ENCODE peak calls at places on chromosomes 1 and 21, in six cellular contexts. One of them, this sample, is unnamed. For H3K9me3, the result is how much of the 10 kb centered on the place peaks cover.

GRCh38 chr1:67684526-67685066 is 405 bp upstream of the GADD45A start:
- DNase-seq in SK-N-SH: no peak
- DNase-seq in aorta: no peak
- DNase-seq in neuronal stem cell: no peak
- DNase-seq in MM.1S: no peak
- DNase-seq in lung: no peak
- DNase-seq in this sample: no peak

GRCh38 chr1:154767315-154768240 is 102.5 kb downstream of the KCNN3 start:
- DNase-seq in SK-N-SH: peak
- DNase-seq in lung: no peak
- DNase-seq in neuronal stem cell: no peak
- DNase-seq in aorta: peak
- DNase-seq in MM.1S: no peak
- DNase-seq in this sample: no peak

GRCh38 chr21:42833439-42833815 is 45.9 kb downstream of the WDR4 start:
- DNase-seq in neuronal stem cell: no peak
- DNase-seq in aorta: no peak
- DNase-seq in MM.1S: peak
- DNase-seq in SK-N-SH: peak
- DNase-seq in lung: no peak
- DNase-seq in this sample: peak

GRCh38 chr1:6951536-6951935 is 166.3 kb downstream of the CAMTA1 start:
- DNase-seq in lung: no peak
- DNase-seq in MM.1S: no peak
- DNase-seq in neuronal stem cell: no peak
- DNase-seq in SK-N-SH: no peak
- DNase-seq in aorta: no peak
- DNase-seq in this sample: no peak

GRCh38 chr1:119080586-119080985 is 59.9 kb downstream of the WARS2 start:
- DNase-seq in SK-N-SH: no peak
- DNase-seq in neuronal stem cell: no peak
- DNase-seq in aorta: peak
- DNase-seq in lung: no peak
- DNase-seq in MM.1S: no peak
- DNase-seq in this sample: no peak

GRCh38 chr1:211828584-211829342 is 1.8 kb downstream of the LPGAT1 start:
- DNase-seq in MM.1S: no peak
- DNase-seq in neuronal stem cell: no peak
- DNase-seq in aorta: no peak
- DNase-seq in SK-N-SH: no peak
- DNase-seq in lung: no peak
- DNase-seq in this sample: no peak

GRCh38 chr1:24894002-24894401 is 36.1 kb downstream of the RUNX3 start:
- DNase-seq in neuronal stem cell: no peak
- DNase-seq in MM.1S: no peak
- DNase-seq in lung: no peak
- DNase-seq in aorta: no peak
- DNase-seq in SK-N-SH: no peak
- DNase-seq in this sample: no peak

GRCh38 chr1:240498335-240498734 is 113.6 kb downstream of the GREM2 start:
- DNase-seq in aorta: no peak
- DNase-seq in MM.1S: no peak
- DNase-seq in lung: no peak
- DNase-seq in SK-N-SH: no peak
- DNase-seq in neuronal stem cell: no peak
- DNase-seq in this sample: no peak

GRCh38 chr1:157156058-157156541 is 17.9 kb upstream of the ETV3 start:
- DNase-seq in MM.1S: peak
- DNase-seq in SK-N-SH: peak
- DNase-seq in aorta: peak
- DNase-seq in neuronal stem cell: peak
- DNase-seq in lung: peak
- DNase-seq in this sample: peak

GRCh38 chr1:110310300-110310699 is 28.9 kb upstream of the RBM15 start:
- DNase-seq in MM.1S: no peak
- DNase-seq in aorta: no peak
- DNase-seq in SK-N-SH: no peak
- DNase-seq in neuronal stem cell: no peak
- DNase-seq in lung: no peak
- DNase-seq in this sample: no peak

GRCh38 chr1:179083031-179083345 is 1.1 kb downstream of the TOR3A start:
- DNase-seq in MM.1S: peak
- DNase-seq in SK-N-SH: peak
- DNase-seq in aorta: no peak
- DNase-seq in lung: no peak
- DNase-seq in neuronal stem cell: no peak
- DNase-seq in this sample: no peak

GRCh38 chr21:27190601-27191000 is 223.7 kb upstream of the ADAMTS5 start:
- DNase-seq in lung: peak
- DNase-seq in neuronal stem cell: no peak
- DNase-seq in SK-N-SH: no peak
- DNase-seq in aorta: no peak
- DNase-seq in MM.1S: no peak
- DNase-seq in this sample: no peak

DNA sequence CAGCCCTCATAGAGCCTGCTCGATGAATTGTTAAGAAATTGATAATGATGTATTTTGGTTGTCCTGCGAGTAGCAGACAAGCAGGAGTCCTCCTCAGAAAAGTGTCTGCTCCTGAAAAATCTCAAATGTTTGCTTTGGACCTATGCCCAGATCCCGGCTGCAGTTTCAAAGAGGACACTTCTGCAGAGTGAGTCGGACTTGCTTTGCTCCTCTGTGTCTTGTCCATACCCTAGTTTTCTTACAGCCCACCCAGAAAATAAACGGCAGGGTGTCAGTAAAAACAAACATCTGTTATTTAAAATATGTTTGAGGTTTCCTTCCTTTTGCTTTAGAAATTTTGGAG is 2.8 kb downstream of the S100A10 start:
- DNase-seq in neuronal stem cell: no peak
- DNase-seq in SK-N-SH: no peak
- DNase-seq in MM.1S: no peak
- DNase-seq in aorta: no peak
- DNase-seq in lung: peak
- DNase-seq in this sample: no peak
- H3K4me3 ChIP-seq in neuronal stem cell: no peak
- H3K4me3 ChIP-seq in SK-N-SH: peak
- H3K4me3 ChIP-seq in MM.1S: no peak
- H3K4me3 ChIP-seq in aorta: no peak
- H3K4me3 ChIP-seq in lung: no peak
- H3K4me3 ChIP-seq in this sample: no peak

GRCh38 chr1:4308826-4309225 is 345.6 kb upstream of the AJAP1 start:
- DNase-seq in lung: no peak
- DNase-seq in MM.1S: no peak
- DNase-seq in neuronal stem cell: no peak
- DNase-seq in aorta: no peak
- DNase-seq in SK-N-SH: no peak
- DNase-seq in this sample: no peak

GRCh38 chr1:4312024-4312423 is 342.4 kb upstream of the AJAP1 start:
- DNase-seq in MM.1S: no peak
- DNase-seq in neuronal stem cell: no peak
- DNase-seq in aorta: no peak
- DNase-seq in SK-N-SH: no peak
- DNase-seq in lung: no peak
- DNase-seq in this sample: no peak

GRCh38 chr1:4310396-4310923 is 343.9 kb upstream of the AJAP1 start:
- DNase-seq in MM.1S: no peak
- DNase-seq in lung: no peak
- DNase-seq in SK-N-SH: no peak
- DNase-seq in aorta: no peak
- DNase-seq in neuronal stem cell: no peak
- DNase-seq in this sample: no peak

GRCh38 chr1:4307911-4308545 is 346.4 kb upstream of the AJAP1 start:
- DNase-seq in lung: no peak
- DNase-seq in aorta: no peak
- DNase-seq in SK-N-SH: no peak
- DNase-seq in neuronal stem cell: no peak
- DNase-seq in MM.1S: no peak
- DNase-seq in this sample: no peak

GRCh38 chr1:4309676-4310320 is 344.6 kb upstream of the AJAP1 start:
- DNase-seq in lung: no peak
- DNase-seq in neuronal stem cell: no peak
- DNase-seq in SK-N-SH: no peak
- DNase-seq in aorta: no peak
- DNase-seq in MM.1S: no peak
- DNase-seq in this sample: no peak
- H3K9me3 ChIP-seq in lung: under half
- H3K9me3 ChIP-seq in neuronal stem cell: under half
- H3K9me3 ChIP-seq in SK-N-SH: under half
- H3K9me3 ChIP-seq in aorta: under half
- H3K9me3 ChIP-seq in MM.1S: under half
- H3K9me3 ChIP-seq in this sample: under half

GRCh38 chr1:36124404-36125128 is 456 bp downstream of the COL8A2 start:
- DNase-seq in neuronal stem cell: no peak
- DNase-seq in SK-N-SH: peak
- DNase-seq in lung: no peak
- DNase-seq in aorta: no peak
- DNase-seq in MM.1S: no peak
- DNase-seq in this sample: no peak
- H3K4me3 ChIP-seq in neuronal stem cell: no peak
- H3K4me3 ChIP-seq in SK-N-SH: peak
- H3K4me3 ChIP-seq in lung: no peak
- H3K4me3 ChIP-seq in aorta: peak
- H3K4me3 ChIP-seq in MM.1S: no peak
- H3K4me3 ChIP-seq in this sample: no peak

GRCh38 chr1:73033637-73034036 is 751.3 kb upstream of the NEGR1 start:
- DNase-seq in SK-N-SH: no peak
- DNase-seq in aorta: no peak
- DNase-seq in neuronal stem cell: no peak
- DNase-seq in MM.1S: no peak
- DNase-seq in lung: no peak
- DNase-seq in this sample: no peak
- H3K9me3 ChIP-seq in SK-N-SH: under half
- H3K9me3 ChIP-seq in aorta: under half
- H3K9me3 ChIP-seq in neuronal stem cell: under half
- H3K9me3 ChIP-seq in MM.1S: under half
- H3K9me3 ChIP-seq in lung: under half
- H3K9me3 ChIP-seq in this sample: under half

DNA sequence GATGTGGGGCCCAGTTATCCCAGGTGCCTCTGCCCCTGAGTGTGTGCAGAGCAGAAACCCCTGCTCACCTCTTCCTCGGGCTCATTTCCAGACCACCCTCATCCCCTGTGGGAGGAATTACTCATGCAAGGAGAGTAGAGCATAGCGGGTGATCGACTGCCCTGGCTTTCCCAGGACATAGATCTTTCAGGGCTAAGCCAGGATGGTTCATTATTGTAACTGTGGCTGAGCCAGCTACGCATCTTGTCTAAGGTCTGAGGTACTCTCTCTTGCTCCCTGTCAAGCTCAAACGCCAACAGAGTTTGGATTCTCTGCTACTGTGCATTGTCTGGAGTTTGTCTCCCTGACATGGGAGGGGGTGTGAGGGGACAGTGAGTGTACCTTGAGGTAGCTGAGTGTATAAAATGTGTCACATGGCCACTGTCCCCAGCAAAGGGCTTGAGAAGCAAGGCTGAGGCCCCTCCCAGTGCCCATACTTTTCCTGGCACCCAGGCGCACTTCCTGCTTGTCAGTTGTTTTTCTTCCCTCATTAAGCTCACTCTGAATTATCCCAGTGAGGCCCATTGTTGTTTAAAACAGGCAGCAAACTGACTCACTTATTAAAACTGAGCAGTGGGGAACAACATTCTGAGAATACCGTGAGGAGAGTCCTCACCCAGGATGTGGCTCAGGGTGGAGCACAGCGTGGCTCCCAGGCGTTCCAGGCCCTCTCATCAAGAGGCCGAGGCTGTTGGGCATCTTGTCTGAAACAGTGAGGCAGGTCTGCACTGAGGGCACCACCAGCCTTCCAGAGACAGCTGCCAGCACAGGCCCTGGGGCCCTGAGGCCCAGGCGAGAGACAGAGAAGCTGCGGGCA is 92.9 kb downstream of the LAMC2 start:
- DNase-seq in neuronal stem cell: no peak
- DNase-seq in aorta: no peak
- DNase-seq in lung: no peak
- DNase-seq in SK-N-SH: no peak
- DNase-seq in MM.1S: no peak
- DNase-seq in this sample: no peak
- H3K4me3 ChIP-seq in neuronal stem cell: no peak
- H3K4me3 ChIP-seq in aorta: no peak
- H3K4me3 ChIP-seq in lung: no peak
- H3K4me3 ChIP-seq in SK-N-SH: no peak
- H3K4me3 ChIP-seq in MM.1S: no peak
- H3K4me3 ChIP-seq in this sample: no peak

DNA sequence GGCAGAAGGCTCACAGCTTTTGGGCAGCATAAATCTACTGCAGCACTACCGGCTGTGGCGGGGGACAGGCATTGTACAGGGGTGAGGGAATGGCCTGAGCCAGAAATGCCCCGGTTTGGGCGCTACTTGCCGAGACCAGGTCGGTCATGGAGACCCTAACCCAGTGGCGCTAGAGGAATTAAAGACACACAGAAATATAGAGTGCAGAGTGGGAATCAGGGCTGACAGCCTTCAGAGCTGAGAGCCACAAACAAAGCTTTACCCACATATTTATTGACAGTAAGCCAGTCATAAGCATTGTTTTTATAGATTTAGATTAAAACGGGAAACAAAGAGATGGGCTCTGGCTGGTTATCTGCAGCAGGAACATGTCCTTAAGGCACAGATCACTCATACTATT is 101.8 kb downstream of the POU2F1 start:
- DNase-seq in neuronal stem cell: no peak
- DNase-seq in SK-N-SH: no peak
- DNase-seq in aorta: no peak
- DNase-seq in MM.1S: no peak
- DNase-seq in lung: no peak
- DNase-seq in this sample: no peak
- H3K9me3 ChIP-seq in neuronal stem cell: under half
- H3K9me3 ChIP-seq in SK-N-SH: under half
- H3K9me3 ChIP-seq in aorta: under half
- H3K9me3 ChIP-seq in MM.1S: under half
- H3K9me3 ChIP-seq in lung: under half
- H3K9me3 ChIP-seq in this sample: under half

This sample was measured in WERI-Rb-1.